ENCODE peak calls at places on chromosomes 12 and 14, in four cellular contexts. S is cardiac muscle cell, A is RWPE2, R is body of pancreas. W is an unnamed sample. For H3K36me3, the result is how much of the 10 kb centered on the place peaks cover.

GRCh38 chr14:77520626-77521025 is 22.0 kb upstream of the ISM2 start:
- DNase-seq in S (no peak), A (no peak), R (no peak), W (no peak)

GRCh38 chr14:94998702-94999101 is 158.6 kb downstream of the DICER1 start:
- DNase-seq in R (no peak), A (no peak), S (no peak), W (peak)

GRCh38 chr14:72543325-72543724 is 350.6 kb downstream of the DPF3 start:
- DNase-seq in A (no peak), R (no peak), S (no peak), W (no peak)

GRCh38 chr14:20493634-20494033 is 11.7 kb upstream of the RNASE10 start:
- DNase-seq in A (no peak), S (no peak), R (no peak), W (peak)

GRCh38 chr14:76413106-76413961 is 37.4 kb downstream of the ESRRB start:
- DNase-seq in S (no peak), A (no peak), R (no peak), W (no peak)

GRCh38 chr12:128486951-128487350 is 220.0 kb downstream of the TMEM132C start:
- DNase-seq in A (no peak), R (no peak), S (no peak), W (no peak)

GRCh38 chr12:52508211-52508610 is 12.0 kb downstream of the KRT5 start:
- DNase-seq in R (no peak), S (no peak), A (no peak), W (no peak)

GRCh38 chr12:34405286-34406227 is 383.3 kb downstream of the ALG10 start:
- DNase-seq in A (peak), R (peak), S (no peak), W (no peak)

GRCh38 chr12:55815473-55815872 is 2.1 kb downstream of the SARNP start:
- DNase-seq in A (no peak), S (no peak), R (no peak), W (no peak)
- H3K36me3 ChIP-seq in A (half or more), S (under half), R (under half), W (under half)

GRCh38 chr14:104115691-104116543 is 22.5 kb upstream of the KIF26A start:
- DNase-seq in S (no peak), R (peak), A (peak), W (peak)

GRCh38 chr14:104114421-104115130 is 23.8 kb upstream of the KIF26A start:
- DNase-seq in A (peak), R (no peak), S (no peak), W (no peak)

GRCh38 chr14:104113631-104114420 is 24.6 kb upstream of the KIF26A start:
- DNase-seq in A (peak), R (peak), S (no peak), W (peak)

GRCh38 chr14:104116544-104117340 is 21.6 kb upstream of the KIF26A start:
- DNase-seq in R (peak), A (peak), S (no peak), W (peak)

GRCh38 chr14:104115131-104115600 is 23.2 kb upstream of the KIF26A start:
- DNase-seq in S (no peak), R (peak), A (peak), W (no peak)
- TF ChIP-seq CTCF in S (no peak), R (no peak), A (no peak), W (no peak)

DNA sequence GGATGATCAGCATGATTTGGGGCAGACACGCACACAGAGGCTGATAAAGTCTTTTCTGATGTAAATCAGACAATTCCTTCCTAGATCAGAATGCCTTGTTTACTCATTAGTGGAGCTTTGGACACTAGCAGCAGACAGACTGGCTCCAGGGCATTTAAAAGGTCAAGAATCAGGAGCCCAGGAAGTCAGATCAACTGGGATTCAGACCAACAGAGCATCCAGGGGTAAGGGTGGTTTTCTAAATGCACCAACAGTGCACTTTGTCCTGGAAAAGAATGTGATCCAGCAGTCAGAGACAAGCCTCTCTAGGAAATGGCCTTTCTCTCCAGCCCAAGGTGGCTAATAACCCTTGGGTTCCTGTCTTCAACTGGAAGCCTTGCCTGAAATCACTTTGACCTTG is 405.3 kb downstream of the MED13L start:
- DNase-seq in R (no peak), S (no peak), A (no peak), W (no peak)
- H3K36me3 ChIP-seq in R (under half), S (under half), A (under half), W (under half)

GRCh38 chr12:65594373-65594772 is 229.9 kb upstream of the HMGA2 start:
- DNase-seq in R (no peak), S (no peak), A (no peak), W (no peak)

GRCh38 chr12:65590318-65590717 is 234.0 kb upstream of the HMGA2 start:
- DNase-seq in A (no peak), S (no peak), R (no peak), W (no peak)

GRCh38 chr12:65593206-65593833 is 231.0 kb upstream of the HMGA2 start:
- DNase-seq in A (no peak), S (no peak), R (no peak), W (no peak)

GRCh38 chr12:65595016-65595560 is 229.2 kb upstream of the HMGA2 start:
- DNase-seq in S (no peak), A (no peak), R (no peak), W (no peak)

DNA sequence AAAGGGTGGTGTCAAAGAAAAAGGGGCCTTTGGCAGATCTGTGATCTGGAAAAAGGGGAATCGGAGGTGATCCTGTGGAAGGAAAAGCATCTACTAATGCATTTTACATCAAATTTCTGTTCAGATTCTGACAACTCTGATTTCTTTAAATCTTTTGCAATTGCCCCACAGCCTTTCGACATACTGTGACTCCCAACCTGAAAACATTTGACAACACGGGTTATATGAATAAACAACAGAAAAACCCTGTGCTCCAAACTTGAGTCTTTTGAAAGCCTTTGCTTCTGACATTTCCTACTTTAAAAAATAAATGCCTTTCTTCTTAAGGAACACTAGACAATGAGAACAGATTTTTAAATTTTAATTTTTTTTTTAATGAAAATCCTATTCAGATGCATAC is 231.9 kb upstream of the HMGA2 start:
- DNase-seq in R (no peak), S (no peak), A (no peak), W (no peak)
- TF ChIP-seq CTCF in R (no peak), S (no peak), A (no peak), W (no peak)

GRCh38 chr12:325886-326285 is 63.2 kb downstream of the KDM5A start:
- DNase-seq in A (no peak), R (no peak), S (no peak), W (no peak)

GRCh38 chr12:332581-333205 is 56.4 kb downstream of the KDM5A start:
- DNase-seq in A (no peak), R (no peak), S (peak), W (peak)

GRCh38 chr12:334114-334513 is 55.0 kb downstream of the KDM5A start:
- DNase-seq in A (no peak), S (no peak), R (no peak), W (no peak)

GRCh38 chr12:337039-337438 is 52.1 kb downstream of the KDM5A start:
- DNase-seq in A (no peak), R (no peak), S (no peak), W (no peak)

GRCh38 chr12:331287-331686 is 57.8 kb downstream of the KDM5A start:
- DNase-seq in A (no peak), S (no peak), R (no peak), W (no peak)
- H3K36me3 ChIP-seq in A (half or more), S (half or more), R (under half), W (under half)

GRCh38 chr12:111599459-111600295 is 562 bp upstream of the ATXN2 start:
- DNase-seq in R (peak), A (peak), S (peak), W (peak)
- TF ChIP-seq CTCF in R (no peak), A (no peak), S (no peak), W (no peak)

GRCh38 chr14:90400904-90401561 is 4.2 kb downstream of the CALM1 start:
- DNase-seq in R (no peak), A (no peak), S (no peak), W (peak)
- H3K36me3 ChIP-seq in R (under half), A (half or more), S (under half), W (under half)

W was measured in bronchial epithelial cell.